ENCODE peak calls at places on chromosomes 16 and 17, in eight cellular contexts. C is epithelial cell of prostate; R is Caco-2; L is activated CD8-positive, alpha-beta memory T cell treated with anti-CD3 and anti-CD28 coated beads for 4 hours; S is HCEC 1CT; H is endothelial cell; W is HT1080; E is SHP77. J is an unnamed sample.
A peak's percentile ranks its signal among the peaks of the same experiment; 100 is the strongest.

GRCh38 chr17:42913981-42914617 is 13.5 kb downstream of the G6PC1 start:
- DNase-seq in H (no peak), E (no peak), L (no peak), C (no peak), S (no peak), R (no peak), W (no peak), J (no peak)

GRCh38 chr16:78761427-78761826 is 662.0 kb downstream of the WWOX start:
- DNase-seq in S (no peak), E (no peak), C (no peak), R (no peak), W (no peak), L (no peak), H (no peak), J (no peak)

GRCh38 chr16:13997933-13998332 is 73.2 kb upstream of the MRTFB start:
- DNase-seq in H (no peak), R (no peak), W (no peak), E (peak; percentile 82), C (no peak), L (no peak), S (no peak), J (peak; percentile 68)

GRCh38 chr17:2893422-2893914 is 97.2 kb downstream of the RAP1GAP2 start:
- DNase-seq in R (no peak), L (no peak), C (peak; percentile 64), H (no peak), S (no peak), E (no peak), W (no peak), J (no peak)

GRCh38 chr17:62653002-62653830 is 25.7 kb downstream of the MRC2 start:
- DNase-seq in E (peak; percentile 87), W (no peak), H (peak; percentile 53), S (peak; percentile 59), L (peak; percentile 69), R (peak; percentile 73), C (no peak), J (peak; percentile 90)

GRCh38 chr16:89143201-89143741 is 28.3 kb upstream of the CDH15 start:
- DNase-seq in C (no peak), H (no peak), R (no peak), S (no peak), E (no peak), L (no peak), W (no peak), J (no peak)

GRCh38 chr17:57645950-57646686 is 99.0 kb downstream of the CCDC182 start:
- DNase-seq in S (no peak), W (peak; percentile 17), L (no peak), R (no peak), H (no peak), E (no peak), C (no peak), J (no peak)

GRCh38 chr16:57422026-57422944 is 17.7 kb downstream of the CCL17 start:
- DNase-seq in C (no peak), W (peak; percentile 59), E (peak; percentile 78), R (peak; percentile 75), H (no peak), L (no peak), S (peak; percentile 54), J (no peak)

GRCh38 chr16:10126686-10127085 is 55.5 kb downstream of the GRIN2A start:
- DNase-seq in W (peak; percentile 76), L (no peak), C (no peak), E (no peak), H (no peak), S (no peak), R (no peak), J (no peak)

GRCh38 chr16:31842864-31843263 is 30.7 kb upstream of the ZNF267 start:
- DNase-seq in E (no peak), L (no peak), C (no peak), H (no peak), W (no peak), S (no peak), R (no peak), J (no peak)

GRCh38 chr16:64180136-64180900 is 941.5 kb downstream of the CDH11 start:
- DNase-seq in L (no peak), H (no peak), E (no peak), C (no peak), S (no peak), W (no peak), R (no peak), J (no peak)

GRCh38 chr16:23069844-23070243 is 79.4 kb downstream of the USP31 start:
- DNase-seq in S (no peak), H (no peak), C (no peak), W (no peak), R (no peak), E (no peak), L (no peak), J (no peak)

GRCh38 chr16:49899991-49900690 is 44.2 kb upstream of the ZNF423 start:
- DNase-seq in H (no peak), E (no peak), R (peak; percentile 80), C (no peak), W (no peak), L (no peak), S (no peak), J (no peak)

GRCh38 chr17:76146053-76146875 is 5.2 kb upstream of the FOXJ1 start:
- DNase-seq in R (no peak), S (no peak), H (no peak), C (no peak), E (no peak), L (no peak), W (no peak), J (no peak)

GRCh38 chr17:9116311-9116820 is 95.1 kb downstream of the NTN1 start:
- DNase-seq in E (no peak), C (no peak), H (no peak), S (no peak), W (no peak), R (no peak), L (no peak), J (no peak)

GRCh38 chr17:35731239-35731931 is at the start of gene RASL10B:
- DNase-seq in L (peak; percentile 8), S (peak; percentile 39), H (peak; percentile 59), W (peak; percentile 38), C (no peak), R (peak; percentile 84), E (peak; percentile 49), J (peak; percentile 25)

GRCh38 chr16:72013389-72013788 is 4.8 kb downstream of the DHODH start:
- DNase-seq in W (no peak), R (no peak), C (peak; percentile 39), S (no peak), H (no peak), E (no peak), L (no peak), J (no peak)

GRCh38 chr16:86942469-86943175 is 364.3 kb downstream of the FOXL1 start:
- DNase-seq in S (peak; percentile 84), E (no peak), L (no peak), H (no peak), W (no peak), C (no peak), R (no peak), J (no peak)

GRCh38 chr16:11297492-11298142 is 16.5 kb upstream of the PRM1 start:
- DNase-seq in C (no peak), H (peak; percentile 27), R (no peak), E (peak; percentile 44), W (peak; percentile 47), L (peak; percentile 55), S (peak; percentile 12), J (peak; percentile 45)

GRCh38 chr16:11474617-11475291 is 112.0 kb downstream of the LITAF start:
- DNase-seq in L (no peak), W (no peak), R (peak; percentile 64), H (no peak), E (no peak), S (no peak), C (no peak), J (peak; percentile 6)

GRCh38 chr17:77596491-77597420 is 361.7 kb upstream of the TNRC6C start:
- DNase-seq in R (no peak), W (no peak), S (no peak), H (no peak), C (no peak), L (no peak), E (no peak), J (no peak)

GRCh38 chr17:31248986-31249385 is 48.1 kb downstream of the OMG start:
- DNase-seq in S (peak; percentile 85), R (no peak), W (peak; percentile 80), L (no peak), C (peak; percentile 5), E (no peak), H (no peak), J (no peak)

GRCh38 chr16:55528974-55529373 is 20.1 kb downstream of the LPCAT2 start:
- DNase-seq in E (no peak), W (no peak), L (no peak), C (no peak), S (no peak), R (no peak), H (no peak), J (no peak)

GRCh38 chr17:8500609-8501008 is 64.9 kb downstream of the NDEL1 start:
- DNase-seq in S (no peak), E (no peak), R (no peak), H (no peak), L (no peak), C (no peak), W (no peak), J (no peak)

GRCh38 chr17:6676802-6677157 is 25.2 kb downstream of the C17orf100 start:
- DNase-seq in L (no peak), W (no peak), R (no peak), S (no peak), E (no peak), C (no peak), H (no peak), J (no peak)